ENCODE peak calls at places on chromosome 18, in eight cellular contexts. I, C, B, L, G, R, H and U are unnamed samples.

GRCh38 chr18:42861259-42861658 is 254.2 kb downstream of the RIT2 start:
- DNase-seq in I (no peak), C (no peak), B (no peak), L (no peak), G (no peak), R (no peak), H (no peak), U (no peak)

GRCh38 chr18:79570266-79571201 is 109.1 kb upstream of the CTDP1 start:
- DNase-seq in I (no peak), C (no peak), B (peak; percentile 78), L (peak; percentile 16), G (no peak), R (peak; percentile 12), H (no peak), U (no peak)

GRCh38 chr18:7608798-7609197 is 41.7 kb downstream of the PTPRM start:
- DNase-seq in I (no peak), C (no peak), B (no peak), L (no peak), G (no peak), R (no peak), H (no peak), U (no peak)

GRCh38 chr18:78641689-78642231 is 337.9 kb upstream of the SALL3 start:
- DNase-seq in I (no peak), C (no peak), B (no peak), L (no peak), G (no peak), R (no peak), H (no peak), U (no peak)

GRCh38 chr18:56709463-56709862 is 58.3 kb downstream of the WDR7 start:
- DNase-seq in I (no peak), C (no peak), B (peak; percentile 91), L (no peak), G (peak; percentile 46), R (no peak), H (no peak), U (no peak)

GRCh38 chr18:621181-621580 is 24.4 kb downstream of the CLUL1 start:
- DNase-seq in I (no peak), C (no peak), B (no peak), L (no peak), G (no peak), R (no peak), H (no peak), U (no peak)

GRCh38 chr18:63321291-63321690 is 1.7 kb upstream of the BCL2 start:
- DNase-seq in I (no peak), C (no peak), B (no peak), L (no peak), G (no peak), R (no peak), H (no peak), U (no peak)

GRCh38 chr18:37124511-37124910 is 295.6 kb downstream of the KIAA1328 start:
- DNase-seq in I (no peak), C (no peak), B (peak; percentile 79), L (no peak), G (peak; percentile 9), R (no peak), H (no peak), U (no peak)

DNA sequence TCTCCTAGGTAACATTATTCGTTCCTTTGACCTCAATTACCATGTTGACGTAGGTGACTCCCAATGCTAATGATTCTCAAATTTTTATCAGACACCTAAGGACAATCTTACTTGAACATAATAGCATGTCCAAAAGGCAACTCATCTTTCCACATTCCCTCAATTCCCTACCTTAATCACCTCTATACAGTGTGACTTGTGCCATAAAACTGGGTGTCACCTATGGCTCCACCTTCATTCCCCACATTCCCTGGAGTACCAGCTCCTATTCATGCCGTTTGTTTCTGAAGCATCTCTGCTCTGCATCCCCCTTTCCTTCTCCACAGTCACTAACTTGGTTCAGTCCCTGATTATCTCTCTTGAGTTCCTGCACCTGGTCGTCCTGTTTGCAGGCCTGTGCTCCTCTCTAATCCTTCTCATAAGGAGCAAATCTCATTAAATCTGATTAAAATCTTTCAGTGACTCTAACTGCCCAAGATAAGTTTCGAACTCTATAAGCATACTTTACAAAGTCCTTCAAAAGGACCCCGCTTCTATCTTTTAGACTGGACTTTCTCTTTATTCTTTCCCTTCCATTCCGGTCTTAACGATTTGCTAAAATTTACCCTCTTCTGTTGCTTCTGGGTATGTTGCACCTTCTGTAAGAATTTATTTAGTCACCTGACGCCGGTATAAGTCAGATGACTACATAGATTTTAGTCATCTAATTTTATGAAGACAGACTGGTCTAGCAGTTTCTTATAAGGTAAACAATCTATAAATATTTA is 128.7 kb downstream of the OSBPL1A start:
- DNase-seq in I (no peak), C (no peak), B (no peak), L (no peak), G (no peak), R (no peak), H (no peak), U (no peak)
- H3K4me1 ChIP-seq in I (peaks cover 6% of the 10 kb centered on the region), C (peaks cover 5% of the 10 kb centered on the region), B (peaks cover 22% of the 10 kb centered on the region), L (peaks cover 4% of the 10 kb centered on the region), G (no peaks in the 10 kb centered on the region), R (peaks cover 6% of the 10 kb centered on the region), H (peaks cover 12% of the 10 kb centered on the region), U (no peaks in the 10 kb centered on the region)

DNA sequence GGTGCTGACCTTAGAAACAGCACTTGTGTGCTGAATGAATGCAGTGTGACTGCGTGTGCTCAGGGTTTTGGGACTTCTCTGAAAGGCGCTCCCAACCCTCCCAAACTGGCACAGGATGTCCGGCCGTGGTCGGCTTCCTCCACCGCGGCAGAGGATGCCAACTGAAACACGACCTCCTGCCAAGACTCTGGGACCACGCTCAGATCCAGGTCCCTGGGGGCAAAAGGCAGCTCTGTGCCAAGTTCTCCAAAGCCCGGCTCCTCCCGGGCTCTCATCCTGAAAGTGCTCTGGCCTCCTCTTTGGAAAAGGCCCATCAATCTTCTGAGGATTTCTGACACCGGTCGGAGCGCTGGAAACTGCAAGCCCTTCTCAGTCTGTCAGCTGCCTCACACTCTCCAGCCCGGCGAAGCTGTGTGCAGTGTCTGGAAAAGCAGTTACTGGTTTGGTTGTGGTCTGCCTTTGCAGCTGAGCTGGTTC is 32.3 kb upstream of the ZBTB7C start:
- DNase-seq in I (peak; percentile 28), C (no peak), B (no peak), L (no peak), G (no peak), R (peak; percentile 62), H (no peak), U (peak; percentile 47)
- H3K4me1 ChIP-seq in I (no peaks in the 10 kb centered on the region), C (peaks cover 4% of the 10 kb centered on the region), B (no peaks in the 10 kb centered on the region), L (no peaks in the 10 kb centered on the region), G (no peaks in the 10 kb centered on the region), R (no peaks in the 10 kb centered on the region), H (peaks cover 5% of the 10 kb centered on the region), U (peaks cover 28% of the 10 kb centered on the region)

GRCh38 chr18:3592864-3593263 is 142.9 kb downstream of the TGIF1 start:
- DNase-seq in I (no peak), C (no peak), B (no peak), L (no peak), G (no peak), R (no peak), H (no peak), U (no peak)

GRCh38 chr18:3593904-3594759 is 144.2 kb downstream of the TGIF1 start:
- DNase-seq in I (peak; percentile 93), C (peak; percentile 92), B (no peak), L (peak; percentile 94), G (peak; percentile 81), R (peak; percentile 88), H (peak; percentile 90), U (peak; percentile 93)

GRCh38 chr18:3594760-3595241 is 144.8 kb downstream of the TGIF1 start:
- DNase-seq in I (no peak), C (no peak), B (peak; percentile 53), L (peak; percentile 66), G (no peak), R (peak; percentile 27), H (peak; percentile 37), U (no peak)

GRCh38 chr18:3595282-3596273 is 145.6 kb downstream of the TGIF1 start:
- DNase-seq in I (no peak), C (no peak), B (peak; percentile 97), L (peak; percentile 72), G (peak; percentile 82), R (peak; percentile 44), H (peak; percentile 43), U (no peak)

DNA sequence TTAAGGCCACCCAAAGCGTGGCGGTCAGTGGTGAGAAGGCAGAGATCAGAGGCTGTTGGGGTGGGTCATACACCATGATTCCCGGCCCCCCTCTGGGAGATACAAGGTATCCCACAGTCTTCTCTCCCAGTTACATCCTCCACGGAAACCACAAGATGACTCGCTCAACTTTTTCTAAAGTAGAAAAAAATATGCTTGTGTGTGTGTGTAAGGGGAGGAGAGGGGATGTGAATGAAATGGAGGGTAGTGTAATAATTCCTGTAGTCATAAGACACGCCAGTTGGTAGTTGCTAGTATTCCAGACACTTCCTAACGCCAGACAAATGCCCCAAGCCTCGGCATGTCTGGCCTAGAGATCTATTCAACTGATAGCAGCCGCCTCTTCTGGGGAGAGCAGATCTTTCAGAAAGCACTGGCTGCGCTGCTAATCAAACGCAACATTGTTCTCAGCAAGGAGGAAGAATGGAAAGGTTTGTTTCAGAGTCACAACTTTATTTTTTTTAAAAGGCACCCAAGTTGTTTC is 143.5 kb downstream of the TGIF1 start:
- DNase-seq in I (no peak), C (peak; percentile 69), B (peak; percentile 98), L (no peak), G (no peak), R (no peak), H (no peak), U (no peak)
- H3K4me1 ChIP-seq in I (peaks cover 40% of the 10 kb centered on the region), C (peaks cover 30% of the 10 kb centered on the region), B (peaks cover 27% of the 10 kb centered on the region), L (peaks cover 16% of the 10 kb centered on the region), G (peaks cover 37% of the 10 kb centered on the region), R (peaks cover 6% of the 10 kb centered on the region), H (peaks cover 33% of the 10 kb centered on the region), U (peaks cover 38% of the 10 kb centered on the region)

GRCh38 chr18:76346490-76347130 is 148.4 kb downstream of the ZNF516 start:
- DNase-seq in I (no peak), C (no peak), B (no peak), L (no peak), G (no peak), R (no peak), H (no peak), U (no peak)

GRCh38 chr18:76340410-76340809 is 154.6 kb downstream of the ZNF516 start:
- DNase-seq in I (no peak), C (no peak), B (no peak), L (no peak), G (no peak), R (no peak), H (no peak), U (no peak)

GRCh38 chr18:76345901-76346300 is 149.1 kb downstream of the ZNF516 start:
- DNase-seq in I (no peak), C (no peak), B (no peak), L (no peak), G (no peak), R (no peak), H (no peak), U (no peak)

GRCh38 chr18:76347341-76347740 is 147.7 kb downstream of the ZNF516 start:
- DNase-seq in I (no peak), C (no peak), B (no peak), L (no peak), G (no peak), R (no peak), H (no peak), U (no peak)

DNA sequence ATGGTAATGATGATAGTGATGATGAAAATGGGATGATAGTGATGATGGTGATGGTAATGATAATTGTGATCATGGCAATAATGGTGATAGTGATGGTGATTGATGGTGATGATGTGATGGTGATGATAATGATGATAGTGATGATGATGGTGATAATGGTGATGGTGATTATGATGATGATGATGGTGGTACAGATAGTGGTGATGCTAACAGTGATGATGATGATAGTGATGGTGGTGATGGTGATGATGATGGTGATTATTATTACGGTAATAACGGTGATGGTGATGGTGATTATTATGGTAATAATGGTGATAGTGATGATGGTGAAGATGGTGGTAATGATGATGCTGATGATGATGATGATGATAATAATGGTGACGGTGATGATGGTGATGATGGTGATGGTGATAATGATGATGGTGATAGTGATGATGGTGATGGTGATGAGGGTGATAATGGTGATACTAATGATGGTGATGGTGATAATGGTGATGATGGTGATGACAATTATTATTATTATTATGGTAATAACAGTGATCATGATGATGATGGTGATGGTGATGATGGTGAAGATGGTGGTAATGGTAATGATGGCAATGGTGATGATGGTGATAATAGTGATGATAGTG is 151.0 kb downstream of the ZNF516 start:
- DNase-seq in I (no peak), C (no peak), B (no peak), L (no peak), G (no peak), R (no peak), H (no peak), U (no peak)
- H3K4me1 ChIP-seq in I (no peaks in the 10 kb centered on the region), C (peaks cover 9% of the 10 kb centered on the region), B (peaks cover 7% of the 10 kb centered on the region), L (peaks cover 6% of the 10 kb centered on the region), G (no peaks in the 10 kb centered on the region), R (no peaks in the 10 kb centered on the region), H (peaks cover 12% of the 10 kb centered on the region), U (peaks cover 5% of the 10 kb centered on the region)